ENCODE peak calls at places on chromosomes 3 and 15, in seven cellular contexts. One of them, this sample, is unnamed.
A peak's percentile ranks its signal among the peaks of the same experiment; 100 is the strongest.

GRCh38 chr15:82810863-82811421 is 1.5 kb downstream of the WHAMM start:
- DNase-seq in NCI-H460: no peak
- DNase-seq in hepatocyte: no peak
- DNase-seq in pulmonary artery endothelial cell: no peak
- DNase-seq in MM.1S: peak; percentile 77
- DNase-seq in Caco-2: peak; percentile 1
- DNase-seq in RWPE1: no peak
- DNase-seq in this sample: no peak

GRCh38 chr3:5057857-5058324 is 64.2 kb upstream of the ARL8B start:
- DNase-seq in pulmonary artery endothelial cell: peak; percentile 54
- DNase-seq in RWPE1: peak; percentile 45
- DNase-seq in NCI-H460: peak; percentile 77
- DNase-seq in MM.1S: peak; percentile 77
- DNase-seq in Caco-2: peak; percentile 76
- DNase-seq in hepatocyte: peak; percentile 89
- DNase-seq in this sample: peak; percentile 22

GRCh38 chr3:27311400-27311799 is 57.8 kb downstream of the NEK10 start:
- DNase-seq in MM.1S: no peak
- DNase-seq in pulmonary artery endothelial cell: peak; percentile 45
- DNase-seq in NCI-H460: peak; percentile 59
- DNase-seq in hepatocyte: peak; percentile 16
- DNase-seq in RWPE1: peak; percentile 41
- DNase-seq in Caco-2: no peak
- DNase-seq in this sample: no peak

GRCh38 chr3:130276203-130276803 is 69.2 kb upstream of the COL6A5 start:
- DNase-seq in pulmonary artery endothelial cell: peak; percentile 11
- DNase-seq in RWPE1: peak; percentile 64
- DNase-seq in NCI-H460: peak; percentile 41
- DNase-seq in MM.1S: peak; percentile 55
- DNase-seq in Caco-2: peak; percentile 39
- DNase-seq in hepatocyte: peak; percentile 84
- DNase-seq in this sample: no peak

GRCh38 chr15:76341366-76342045 is 4.9 kb downstream of the ISL2 start:
- DNase-seq in NCI-H460: no peak
- DNase-seq in pulmonary artery endothelial cell: no peak
- DNase-seq in Caco-2: no peak
- DNase-seq in hepatocyte: no peak
- DNase-seq in RWPE1: no peak
- DNase-seq in MM.1S: no peak
- DNase-seq in this sample: no peak

GRCh38 chr15:89163271-89164055 is 57.9 kb downstream of the RLBP1 start:
- DNase-seq in RWPE1: no peak
- DNase-seq in hepatocyte: no peak
- DNase-seq in MM.1S: no peak
- DNase-seq in Caco-2: no peak
- DNase-seq in NCI-H460: no peak
- DNase-seq in pulmonary artery endothelial cell: no peak
- DNase-seq in this sample: no peak

GRCh38 chr3:135240426-135240825 is 445.4 kb downstream of the EPHB1 start:
- DNase-seq in MM.1S: no peak
- DNase-seq in hepatocyte: no peak
- DNase-seq in pulmonary artery endothelial cell: no peak
- DNase-seq in Caco-2: no peak
- DNase-seq in RWPE1: no peak
- DNase-seq in NCI-H460: no peak
- DNase-seq in this sample: no peak

GRCh38 chr15:29014493-29014892 is 128.7 kb downstream of the APBA2 start:
- DNase-seq in MM.1S: no peak
- DNase-seq in hepatocyte: no peak
- DNase-seq in RWPE1: no peak
- DNase-seq in Caco-2: no peak
- DNase-seq in NCI-H460: no peak
- DNase-seq in pulmonary artery endothelial cell: no peak
- DNase-seq in this sample: no peak

GRCh38 chr3:155753038-155753647 is 8.3 kb upstream of the PLCH1 start:
- DNase-seq in Caco-2: peak; percentile 24
- DNase-seq in pulmonary artery endothelial cell: no peak
- DNase-seq in NCI-H460: no peak
- DNase-seq in RWPE1: peak; percentile 23
- DNase-seq in MM.1S: peak; percentile 67
- DNase-seq in hepatocyte: peak; percentile 50
- DNase-seq in this sample: no peak

GRCh38 chr3:167626490-167626889 is 27.3 kb downstream of the WDR49 start:
- DNase-seq in Caco-2: no peak
- DNase-seq in hepatocyte: peak; percentile 21
- DNase-seq in RWPE1: no peak
- DNase-seq in NCI-H460: no peak
- DNase-seq in MM.1S: no peak
- DNase-seq in pulmonary artery endothelial cell: no peak
- DNase-seq in this sample: no peak

GRCh38 chr15:62020576-62021160 is 39.6 kb downstream of the VPS13C start:
- DNase-seq in Caco-2: no peak
- DNase-seq in pulmonary artery endothelial cell: no peak
- DNase-seq in MM.1S: no peak
- DNase-seq in NCI-H460: no peak
- DNase-seq in RWPE1: peak; percentile 43
- DNase-seq in hepatocyte: no peak
- DNase-seq in this sample: no peak

GRCh38 chr3:38583688-38584087 is 65.8 kb downstream of the SCN5A start:
- DNase-seq in MM.1S: no peak
- DNase-seq in pulmonary artery endothelial cell: no peak
- DNase-seq in NCI-H460: no peak
- DNase-seq in RWPE1: no peak
- DNase-seq in Caco-2: no peak
- DNase-seq in hepatocyte: no peak
- DNase-seq in this sample: no peak

GRCh38 chr15:59116141-59116540 is 11.2 kb downstream of the CCNB2 start:
- DNase-seq in NCI-H460: no peak
- DNase-seq in hepatocyte: no peak
- DNase-seq in MM.1S: no peak
- DNase-seq in RWPE1: no peak
- DNase-seq in Caco-2: no peak
- DNase-seq in pulmonary artery endothelial cell: no peak
- DNase-seq in this sample: no peak

GRCh38 chr3:189353318-189353958 is 181.7 kb downstream of the TPRG1 start:
- DNase-seq in hepatocyte: no peak
- DNase-seq in NCI-H460: no peak
- DNase-seq in Caco-2: no peak
- DNase-seq in pulmonary artery endothelial cell: no peak
- DNase-seq in RWPE1: peak; percentile 39
- DNase-seq in MM.1S: no peak
- DNase-seq in this sample: no peak

GRCh38 chr3:49018707-49019006 is 277 bp upstream of the DALRD3 start:
- DNase-seq in pulmonary artery endothelial cell: no peak
- DNase-seq in RWPE1: no peak
- DNase-seq in NCI-H460: no peak
- DNase-seq in Caco-2: no peak
- DNase-seq in MM.1S: peak; percentile 52
- DNase-seq in hepatocyte: no peak
- DNase-seq in this sample: no peak

GRCh38 chr3:129121792-129122696 is at the start of gene RAB43:
- DNase-seq in NCI-H460: peak; percentile 49
- DNase-seq in pulmonary artery endothelial cell: peak; percentile 41
- DNase-seq in MM.1S: peak; percentile 74
- DNase-seq in hepatocyte: peak; percentile 97
- DNase-seq in RWPE1: peak; percentile 96
- DNase-seq in Caco-2: peak; percentile 91
- DNase-seq in this sample: peak; percentile 98

GRCh38 chr3:15629860-15630597 is 28.5 kb downstream of the BTD start:
- DNase-seq in RWPE1: peak; percentile 73
- DNase-seq in MM.1S: peak; percentile 90
- DNase-seq in Caco-2: peak; percentile 68
- DNase-seq in hepatocyte: peak; percentile 88
- DNase-seq in pulmonary artery endothelial cell: no peak
- DNase-seq in NCI-H460: peak; percentile 86
- DNase-seq in this sample: no peak

This sample was measured in progenitor cell of endocrine pancreas.